ENCODE peak calls at places on chromosomes 1 and 21, in six cellular contexts. H, W, I, G, C and R are unnamed samples.

GRCh38 chr21:38669186-38669585 is 136.5 kb upstream of the ETS2 start:
- DNase-seq in H (no peak), W (peak; percentile 23), I (peak; percentile 45), G (no peak), C (no peak), R (no peak)

GRCh38 chr1:228340686-228341449 is 65.8 kb downstream of the TRIM11 start:
- DNase-seq in H (peak; percentile 67), W (no peak), I (no peak), G (peak; percentile 72), C (peak; percentile 20), R (no peak)

GRCh38 chr1:17661546-17662157 is 93.5 kb upstream of the ACTL8 start:
- DNase-seq in H (peak; percentile 81), W (peak; percentile 73), I (peak; percentile 47), G (no peak), C (peak; percentile 69), R (no peak)

GRCh38 chr1:239448911-239449310 is 62.5 kb downstream of the CHRM3 start:
- DNase-seq in H (no peak), W (no peak), I (no peak), G (no peak), C (no peak), R (no peak)

GRCh38 chr1:232384172-232384571 is 245.8 kb downstream of the SIPA1L2 start:
- DNase-seq in H (no peak), W (no peak), I (no peak), G (no peak), C (no peak), R (no peak)

GRCh38 chr1:240876071-240876470 is 264.1 kb upstream of the GREM2 start:
- DNase-seq in H (no peak), W (no peak), I (no peak), G (no peak), C (no peak), R (no peak)

GRCh38 chr1:155308493-155309422 is at the start of gene FDPS:
- DNase-seq in H (peak; percentile 99), W (peak; percentile 99), I (peak; percentile 100), G (peak; percentile 100), C (peak; percentile 98), R (peak; percentile 96)

GRCh38 chr1:169601096-169601881 is 15.0 kb upstream of the F5 start:
- DNase-seq in H (no peak), W (peak; percentile 6), I (peak; percentile 9), G (no peak), C (no peak), R (no peak)

GRCh38 chr1:167617100-167617949 is 12.7 kb upstream of the RCSD1 start:
- DNase-seq in H (peak; percentile 53), W (no peak), I (peak; percentile 29), G (peak; percentile 82), C (no peak), R (no peak)

GRCh38 chr1:103953386-103953785 is 203.7 kb downstream of the AMY1C start:
- DNase-seq in H (no peak), W (no peak), I (no peak), G (no peak), C (no peak), R (no peak)

GRCh38 chr1:68231627-68232303 is 558 bp downstream of the WLS start:
- DNase-seq in H (peak; percentile 69), W (peak; percentile 67), I (peak; percentile 50), G (peak; percentile 81), C (peak; percentile 49), R (no peak)

GRCh38 chr1:19363526-19364152 is 51.5 kb downstream of the SLC66A1 start:
- DNase-seq in H (no peak), W (no peak), I (peak; percentile 89), G (no peak), C (no peak), R (no peak)

GRCh38 chr1:51330331-51331201 is at the start of gene TTC39A:
- DNase-seq in H (no peak), W (peak; percentile 46), I (no peak), G (peak; percentile 76), C (no peak), R (no peak)

GRCh38 chr1:77756052-77756754 is 3.4 kb downstream of the USP33 start:
- DNase-seq in H (no peak), W (no peak), I (no peak), G (no peak), C (no peak), R (no peak)

GRCh38 chr1:9902060-9902452 is 8.0 kb downstream of the CTNNBIP1 start:
- DNase-seq in H (no peak), W (no peak), I (no peak), G (no peak), C (no peak), R (no peak)
- H3K4me3 ChIP-seq in H (no peak overlapping the region), W (no peak overlapping the region), I (no peak overlapping the region), G (no peak overlapping the region), C (no peak overlapping the region), R (no peak overlapping the region)

GRCh38 chr1:30752651-30752908 is 5.0 kb downstream of the LAPTM5 start:
- DNase-seq in H (no peak), W (no peak), I (no peak), G (no peak), C (no peak), R (no peak)

GRCh38 chr1:30751830-30752650 is 5.5 kb downstream of the LAPTM5 start:
- DNase-seq in H (no peak), W (no peak), I (no peak), G (peak; percentile 54), C (no peak), R (no peak)

GRCh38 chr1:30748699-30749401 is 8.7 kb downstream of the LAPTM5 start:
- DNase-seq in H (no peak), W (no peak), I (no peak), G (peak; percentile 68), C (no peak), R (no peak)

GRCh38 chr1:30749691-30750583 is 7.6 kb downstream of the LAPTM5 start:
- DNase-seq in H (no peak), W (no peak), I (peak; percentile 29), G (peak; percentile 76), C (no peak), R (no peak)

DNA sequence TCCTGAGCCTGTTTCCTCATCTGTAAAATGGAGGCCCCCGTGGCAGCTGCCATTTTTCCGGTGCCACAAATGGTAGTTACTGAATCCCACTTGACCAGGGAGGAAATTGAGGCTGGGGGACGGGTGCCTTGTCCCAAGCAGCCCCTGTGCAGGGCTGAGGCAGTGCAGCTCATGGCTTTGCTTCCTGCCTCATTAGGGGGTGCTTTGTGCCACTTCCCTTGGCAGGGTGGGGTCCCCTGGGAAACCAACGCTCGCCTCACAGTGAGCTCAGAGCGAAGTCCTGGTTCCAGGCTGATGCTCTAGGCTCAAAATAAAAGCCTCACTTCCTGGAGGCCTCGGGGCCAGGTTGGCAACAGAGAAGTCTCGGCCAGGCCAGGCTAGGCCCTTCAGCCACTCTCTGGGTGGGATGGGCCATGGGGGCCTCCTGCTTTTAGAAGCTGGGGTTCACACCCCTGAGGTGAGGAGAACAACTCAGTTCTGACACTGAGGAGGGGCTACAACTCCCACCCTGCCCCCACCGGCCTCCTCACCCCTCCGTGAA is 6.8 kb downstream of the LAPTM5 start:
- DNase-seq in H (no peak), W (no peak), I (no peak), G (peak; percentile 72), C (no peak), R (no peak)
- H3K4me3 ChIP-seq in H (no peak overlapping the region), W (no peak overlapping the region), I (no peak overlapping the region), G (no peak overlapping the region), C (no peak overlapping the region), R (no peak overlapping the region)

GRCh38 chr1:84297546-84298244 is 3.8 kb upstream of the SAMD13 start:
- DNase-seq in H (no peak), W (no peak), I (peak; percentile 57), G (no peak), C (no peak), R (no peak)
- H3K4me3 ChIP-seq in H (peak overlapping the region; percentile 96), W (peak overlapping the region; percentile 49), I (peak overlapping the region; percentile 86), G (peak overlapping the region; percentile 65), C (no peak overlapping the region), R (peak overlapping the region; percentile 71)

DNA sequence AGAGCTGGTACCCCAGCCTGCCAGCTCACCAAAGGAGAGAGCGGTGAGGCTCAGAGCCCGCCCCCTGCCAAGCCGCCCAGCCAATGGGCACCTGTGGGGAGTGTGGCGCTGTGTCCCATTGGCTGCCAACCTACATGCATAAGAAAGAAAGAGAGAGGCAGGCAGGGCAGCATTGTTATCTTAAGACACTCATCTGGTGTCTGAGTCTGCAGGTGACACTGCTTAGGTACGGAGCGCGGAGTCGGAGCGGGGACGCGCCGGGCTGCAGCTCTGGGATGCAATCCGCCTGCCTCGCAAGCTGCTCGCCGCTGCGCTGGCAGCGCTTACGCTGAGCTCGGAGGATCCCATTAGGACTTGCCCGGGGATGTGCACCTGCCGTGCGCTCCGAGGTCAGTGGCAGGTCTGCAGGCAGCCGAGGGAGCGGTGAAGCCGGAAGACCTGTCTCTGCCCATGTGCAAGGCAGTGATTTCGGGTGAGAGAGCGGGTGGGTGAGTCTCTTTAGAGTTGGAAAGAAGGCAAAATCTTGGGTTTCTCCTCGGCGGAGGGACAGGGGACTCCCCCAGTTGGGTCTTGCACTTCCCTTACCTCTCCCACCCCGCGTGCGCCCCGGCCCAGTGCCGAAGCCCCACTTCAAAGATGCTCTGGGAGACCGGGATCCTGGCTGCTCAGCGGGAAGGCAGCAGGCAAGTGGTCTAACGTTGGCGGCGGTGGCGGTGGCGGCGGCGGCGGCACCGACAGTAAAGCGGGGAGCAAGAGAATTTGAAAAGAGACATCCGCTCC is at the start of gene BRINP2:
- DNase-seq in H (peak; percentile 73), W (peak; percentile 82), I (peak; percentile 15), G (peak; percentile 76), C (peak; percentile 83), R (no peak)
- H3K4me3 ChIP-seq in H (peak within 1 kb of the TSS; percentile 58), W (peak within 1 kb of the TSS; percentile 47), I (no peak within 1 kb of the TSS), G (peak within 1 kb of the TSS; percentile 19), C (peak within 1 kb of the TSS; percentile 18), R (peak within 1 kb of the TSS; percentile 36)

GRCh38 chr1:156623946-156624813 is 5.0 kb downstream of the HAPLN2 start:
- DNase-seq in H (peak; percentile 70), W (peak; percentile 84), I (peak; percentile 67), G (peak; percentile 88), C (peak; percentile 42), R (no peak)
- H3K4me3 ChIP-seq in H (peak overlapping the region; percentile 60), W (peak overlapping the region; percentile 25), I (no peak overlapping the region), G (no peak overlapping the region), C (no peak overlapping the region), R (peak overlapping the region; percentile 22)

GRCh38 chr1:171313319-171313834 is 606 bp upstream of the FMO4 start:
- DNase-seq in H (no peak), W (no peak), I (no peak), G (no peak), C (no peak), R (no peak)
- H3K4me3 ChIP-seq in H (no peak overlapping the region), W (no peak overlapping the region), I (no peak overlapping the region), G (peak overlapping the region; percentile 20), C (no peak overlapping the region), R (no peak overlapping the region)

GRCh38 chr1:223758734-223759133 is 46.4 kb downstream of the CAPN2 start:
- DNase-seq in H (no peak), W (no peak), I (no peak), G (no peak), C (no peak), R (no peak)
- H3K4me3 ChIP-seq in H (no peak overlapping the region), W (no peak overlapping the region), I (no peak overlapping the region), G (no peak overlapping the region), C (no peak overlapping the region), R (no peak overlapping the region)